ENCODE peak calls at places on chromosome 9, in nine cellular contexts. T is body of pancreas, P is GM12891, D is uterus, X is HCT116, O is heart left ventricle, B is A549, G is adrenal gland, A is transverse colon. I is an unnamed sample.

GRCh38 chr9:18352716-18353115 is 121.2 kb upstream of the ADAMTSL1 start:
- DNase-seq in O (no peak), T (no peak), P (no peak), G (no peak), B (no peak), A (no peak), X (no peak), D (no peak), I (no peak)

GRCh38 chr9:34554211-34555001 is 31.6 kb upstream of the ENHO start:
- DNase-seq in T (no peak), X (no peak), B (no peak), A (no peak), G (no peak), P (no peak), O (no peak), D (no peak), I (no peak)

GRCh38 chr9:79387091-79387490 is 184.7 kb upstream of the TLE4 start:
- DNase-seq in T (no peak), G (no peak), A (no peak), B (no peak), O (no peak), P (no peak), D (no peak), X (no peak), I (no peak)

GRCh38 chr9:129886226-129887174 is 51.2 kb downstream of the USP20 start:
- DNase-seq in P (no peak), X (no peak), B (no peak), D (no peak), O (no peak), T (no peak), A (peak; percentile 52), G (no peak), I (no peak)

GRCh38 chr9:76007935-76008334 is 117.5 kb downstream of the PCSK5 start:
- DNase-seq in D (no peak), B (no peak), O (no peak), T (no peak), G (no peak), X (no peak), A (no peak), P (no peak), I (no peak)

GRCh38 chr9:89428901-89429890 is 68.7 kb downstream of the SEMA4D start:
- DNase-seq in G (no peak), B (no peak), T (no peak), D (no peak), A (peak; percentile 57), X (no peak), O (no peak), P (peak; percentile 66), I (no peak)

GRCh38 chr9:123942542-123942941 is 12.6 kb upstream of the DENND1A start:
- DNase-seq in X (no peak), A (peak; percentile 85), P (no peak), B (no peak), T (peak; percentile 16), G (no peak), O (peak; percentile 29), D (no peak), I (no peak)

GRCh38 chr9:115015018-115015635 is 84.7 kb upstream of the TNFSF8 start:
- DNase-seq in G (peak; percentile 26), T (no peak), P (no peak), X (peak; percentile 40), A (peak; percentile 28), O (peak; percentile 34), B (peak; percentile 78), D (no peak), I (peak; percentile 82)

GRCh38 chr9:98998441-98999151 is 54.9 kb downstream of the COL15A1 start:
- DNase-seq in G (peak; percentile 88), T (peak; percentile 79), D (peak; percentile 83), O (peak; percentile 91), B (peak; percentile 81), A (peak; percentile 76), X (peak; percentile 54), P (no peak), I (peak; percentile 96)

GRCh38 chr9:3181049-3181953 is 337.4 kb upstream of the PUM3 start:
- DNase-seq in O (no peak), A (peak; percentile 54), X (no peak), G (peak; percentile 12), D (no peak), B (peak; percentile 8), T (peak; percentile 57), P (peak; percentile 24), I (no peak)

GRCh38 chr9:105148328-105149006 is 96.0 kb upstream of the SLC44A1 start:
- DNase-seq in X (no peak), T (no peak), G (no peak), D (no peak), B (peak; percentile 25), A (no peak), O (no peak), P (no peak), I (no peak)

GRCh38 chr9:109742759-109743388 is 37.1 kb upstream of the PALM2AKAP2 start:
- DNase-seq in D (no peak), X (no peak), A (no peak), G (no peak), P (no peak), B (no peak), O (no peak), T (no peak), I (no peak)

GRCh38 chr9:125747053-125747764 is at the start of gene PBX3:
- DNase-seq in P (peak; percentile 50), B (peak; percentile 31), G (peak; percentile 59), D (peak; percentile 35), O (peak; percentile 70), A (peak; percentile 54), X (no peak), T (peak; percentile 56), I (peak; percentile 56)

GRCh38 chr9:129861447-129861827 is 26.2 kb downstream of the USP20 start:
- DNase-seq in A (no peak), B (no peak), X (no peak), O (no peak), P (no peak), G (no peak), D (no peak), T (no peak), I (no peak)

GRCh38 chr9:111661802-111662491 is 542 bp downstream of the GNG10 start:
- DNase-seq in B (peak; percentile 65), D (peak; percentile 22), G (peak; percentile 47), O (peak; percentile 51), P (peak; percentile 29), A (peak; percentile 28), T (peak; percentile 22), X (no peak), I (peak; percentile 52)
- TF ChIP-seq POLR2A in B (no peak), D (no peak), G (no peak), O (no peak), P (no peak), A (no peak), T (no peak), X (no peak), I (no peak)

GRCh38 chr9:132944294-132945185 is at the start of gene TSC1:
- DNase-seq in T (peak; percentile 97), G (peak; percentile 97), B (peak; percentile 84), X (peak; percentile 86), P (peak; percentile 90), O (peak; percentile 98), A (peak; percentile 98), D (peak; percentile 97), I (peak; percentile 88)
- TF ChIP-seq POLR2A in T (peak; percentile 78), G (peak; percentile 58), B (peak; percentile 83), X (peak; percentile 15), P (peak; percentile 83), O (no peak), A (peak; percentile 69), D (peak; percentile 45), I (peak; percentile 69)

DNA sequence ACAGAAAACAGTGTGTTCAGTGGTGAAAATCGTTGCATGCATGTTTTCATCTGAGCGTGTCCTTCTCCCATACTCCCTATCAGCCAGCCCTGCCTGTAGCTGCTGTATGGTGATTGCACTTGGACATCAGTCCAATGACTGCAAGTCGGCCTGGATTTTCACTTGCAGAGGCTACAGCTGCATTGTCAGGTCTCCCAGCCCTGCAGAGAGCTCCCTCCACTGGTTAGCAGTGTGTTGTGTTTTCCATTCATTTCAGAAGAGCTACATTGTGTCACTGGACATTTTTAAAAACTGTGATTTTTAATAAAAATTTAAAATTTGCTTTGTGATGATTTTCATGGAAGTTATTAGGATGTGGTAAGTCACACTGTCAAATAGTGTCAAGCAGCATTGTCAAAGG is 96.6 kb downstream of the SYK start:
- DNase-seq in B (no peak), P (no peak), O (no peak), D (no peak), T (no peak), G (no peak), A (no peak), X (no peak), I (no peak)
- TF ChIP-seq POLR2A in B (no peak), P (no peak), O (no peak), D (no peak), T (no peak), G (no peak), A (no peak), X (no peak), I (no peak)

GRCh38 chr9:70466976-70467551 is 52.6 kb upstream of the KLF9 start:
- DNase-seq in G (peak; percentile 16), A (no peak), T (no peak), B (no peak), X (no peak), P (no peak), D (no peak), O (no peak), I (peak; percentile 44)

GRCh38 chr9:70465904-70466303 is 51.4 kb upstream of the KLF9 start:
- DNase-seq in G (no peak), X (no peak), T (no peak), P (no peak), A (no peak), D (no peak), B (no peak), O (no peak), I (no peak)

GRCh38 chr9:70472268-70473249 is 58.1 kb upstream of the KLF9 start:
- DNase-seq in G (no peak), X (no peak), O (no peak), D (no peak), B (no peak), T (no peak), A (no peak), P (no peak), I (no peak)

GRCh38 chr9:70474413-70474812 is 60.0 kb upstream of the KLF9 start:
- DNase-seq in X (no peak), T (no peak), G (no peak), O (no peak), D (no peak), P (no peak), B (no peak), A (no peak), I (no peak)

DNA sequence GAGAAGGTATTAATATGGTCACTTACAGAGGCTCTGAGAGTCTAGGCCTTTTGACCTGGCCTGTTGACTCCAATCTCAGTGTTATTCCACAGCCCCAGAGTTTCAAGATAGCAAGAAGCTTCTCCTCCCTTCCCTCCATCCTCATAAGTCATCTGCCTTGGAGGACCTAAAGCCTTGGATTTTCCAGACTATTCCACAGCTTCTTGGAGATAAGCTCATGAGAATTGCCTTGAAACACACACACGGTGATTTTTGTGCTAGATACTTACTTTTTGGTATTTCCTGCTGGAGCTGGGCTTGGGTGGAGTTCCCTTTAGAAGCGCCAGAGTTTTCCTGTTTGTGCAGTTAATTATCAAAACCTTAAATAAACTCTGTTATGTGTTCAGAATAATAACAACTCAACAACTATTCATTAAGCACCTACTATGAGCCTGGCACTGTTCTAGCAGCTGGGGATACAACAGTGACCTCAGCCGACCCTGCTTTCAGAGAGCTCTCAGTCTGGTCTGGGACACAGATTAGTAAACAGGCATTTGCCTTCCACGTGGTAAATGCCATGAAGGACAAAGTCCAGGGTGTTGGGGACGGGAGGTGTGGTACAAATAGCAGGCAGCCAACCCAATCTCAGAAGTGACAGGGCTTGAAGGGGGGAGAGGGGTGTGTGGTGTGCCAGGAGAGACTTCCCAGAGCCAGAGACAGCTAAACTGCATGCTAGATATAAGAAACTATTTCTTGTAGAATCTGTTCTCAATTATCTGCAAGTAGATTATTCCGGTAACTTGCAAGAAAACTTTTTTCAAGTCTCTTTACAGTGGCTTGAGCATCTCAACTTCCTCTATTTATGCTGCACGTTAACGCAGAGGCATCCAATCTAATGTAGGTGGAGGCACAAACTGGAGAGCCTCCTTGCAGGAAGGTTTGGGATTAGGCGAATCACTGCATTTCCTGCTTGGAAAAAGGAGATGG is 55.9 kb upstream of the KLF9 start:
- DNase-seq in T (peak; percentile 88), G (peak; percentile 71), X (no peak), D (no peak), B (no peak), P (no peak), A (peak; percentile 82), O (peak; percentile 82), I (no peak)
- TF ChIP-seq POLR2A in T (peak; percentile 35), G (no peak), X (no peak), D (no peak), B (no peak), P (no peak), A (peak; percentile 30), O (no peak), I (no peak)